ENCODE peak calls at places on chromosomes 4 and X, in eight cellular contexts. One of them, this sample, is unnamed.

GRCh38 chr4:97367878-97368277 is 775.4 kb downstream of the STPG2 start:
- DNase-seq in H9: no peak
- DNase-seq in GM13976: no peak
- DNase-seq in fibroblast of pulmonary artery: peak
- DNase-seq in astrocyte of the spinal cord: peak
- DNase-seq in glutamatergic neuron: no peak
- DNase-seq in fibroblast of lung: no peak
- DNase-seq in HCT116: peak
- DNase-seq in this sample: no peak

GRCh38 chr4:76712564-76712963 is 185.4 kb downstream of the SOWAHB start:
- DNase-seq in GM13976: no peak
- DNase-seq in HCT116: no peak
- DNase-seq in fibroblast of lung: no peak
- DNase-seq in fibroblast of pulmonary artery: no peak
- DNase-seq in H9: no peak
- DNase-seq in astrocyte of the spinal cord: no peak
- DNase-seq in glutamatergic neuron: no peak
- DNase-seq in this sample: no peak

GRCh38 chrX:83077606-83078005 is 430.5 kb upstream of the POU3F4 start:
- DNase-seq in astrocyte of the spinal cord: no peak
- DNase-seq in glutamatergic neuron: peak
- DNase-seq in fibroblast of lung: no peak
- DNase-seq in HCT116: no peak
- DNase-seq in fibroblast of pulmonary artery: no peak
- DNase-seq in H9: no peak
- DNase-seq in GM13976: no peak
- DNase-seq in this sample: no peak

GRCh38 chrX:136689441-136689840 is 41.5 kb downstream of the CD40LG start:
- DNase-seq in glutamatergic neuron: no peak
- DNase-seq in fibroblast of pulmonary artery: peak
- DNase-seq in H9: no peak
- DNase-seq in astrocyte of the spinal cord: peak
- DNase-seq in fibroblast of lung: no peak
- DNase-seq in GM13976: no peak
- DNase-seq in HCT116: no peak
- DNase-seq in this sample: no peak

GRCh38 chr4:102575369-102576129 is 74.4 kb downstream of the NFKB1 start:
- DNase-seq in glutamatergic neuron: no peak
- DNase-seq in fibroblast of lung: no peak
- DNase-seq in HCT116: no peak
- DNase-seq in astrocyte of the spinal cord: peak
- DNase-seq in H9: no peak
- DNase-seq in fibroblast of pulmonary artery: no peak
- DNase-seq in GM13976: no peak
- DNase-seq in this sample: no peak

GRCh38 chr4:23333946-23334878 is 555.6 kb downstream of the PPARGC1A start:
- DNase-seq in astrocyte of the spinal cord: peak
- DNase-seq in H9: peak
- DNase-seq in HCT116: no peak
- DNase-seq in GM13976: no peak
- DNase-seq in fibroblast of pulmonary artery: peak
- DNase-seq in glutamatergic neuron: no peak
- DNase-seq in fibroblast of lung: peak
- DNase-seq in this sample: no peak

GRCh38 chrX:44062842-44063241 is 89.7 kb upstream of the NDP start:
- DNase-seq in astrocyte of the spinal cord: no peak
- DNase-seq in fibroblast of pulmonary artery: no peak
- DNase-seq in GM13976: no peak
- DNase-seq in HCT116: no peak
- DNase-seq in H9: no peak
- DNase-seq in fibroblast of lung: no peak
- DNase-seq in glutamatergic neuron: no peak
- DNase-seq in this sample: no peak

GRCh38 chrX:48971325-48972213 is at the start of gene KCND1:
- DNase-seq in fibroblast of pulmonary artery: peak
- DNase-seq in H9: peak
- DNase-seq in astrocyte of the spinal cord: peak
- DNase-seq in glutamatergic neuron: peak
- DNase-seq in HCT116: no peak
- DNase-seq in GM13976: no peak
- DNase-seq in fibroblast of lung: peak
- DNase-seq in this sample: no peak

GRCh38 chrX:27987862-27988646 is 6.8 kb upstream of the DCAF8L1 start:
- DNase-seq in fibroblast of pulmonary artery: no peak
- DNase-seq in astrocyte of the spinal cord: no peak
- DNase-seq in GM13976: no peak
- DNase-seq in HCT116: no peak
- DNase-seq in glutamatergic neuron: no peak
- DNase-seq in fibroblast of lung: no peak
- DNase-seq in H9: no peak
- DNase-seq in this sample: no peak

GRCh38 chr4:39942507-39942906 is 35.2 kb downstream of the PDS5A start:
- DNase-seq in fibroblast of pulmonary artery: no peak
- DNase-seq in HCT116: no peak
- DNase-seq in astrocyte of the spinal cord: no peak
- DNase-seq in fibroblast of lung: no peak
- DNase-seq in glutamatergic neuron: no peak
- DNase-seq in GM13976: no peak
- DNase-seq in H9: no peak
- DNase-seq in this sample: no peak

GRCh38 chrX:101656817-101657216 is 2.8 kb downstream of the ARMCX2 start:
- DNase-seq in fibroblast of pulmonary artery: no peak
- DNase-seq in fibroblast of lung: no peak
- DNase-seq in HCT116: no peak
- DNase-seq in astrocyte of the spinal cord: no peak
- DNase-seq in H9: no peak
- DNase-seq in glutamatergic neuron: no peak
- DNase-seq in GM13976: no peak
- DNase-seq in this sample: no peak

GRCh38 chr4:81255524-81255923 is 40.5 kb upstream of the PRKG2 start:
- DNase-seq in fibroblast of pulmonary artery: peak
- DNase-seq in glutamatergic neuron: no peak
- DNase-seq in HCT116: no peak
- DNase-seq in H9: no peak
- DNase-seq in astrocyte of the spinal cord: peak
- DNase-seq in fibroblast of lung: peak
- DNase-seq in GM13976: no peak
- DNase-seq in this sample: no peak

GRCh38 chr4:151921811-151922210 is 161.0 kb upstream of the GATB start:
- DNase-seq in HCT116: no peak
- DNase-seq in fibroblast of pulmonary artery: no peak
- DNase-seq in fibroblast of lung: no peak
- DNase-seq in GM13976: no peak
- DNase-seq in H9: no peak
- DNase-seq in glutamatergic neuron: no peak
- DNase-seq in astrocyte of the spinal cord: peak
- DNase-seq in this sample: no peak

GRCh38 chr4:56147371-56147770 is 198.6 kb downstream of the CEP135 start:
- DNase-seq in fibroblast of lung: peak
- DNase-seq in H9: no peak
- DNase-seq in GM13976: no peak
- DNase-seq in glutamatergic neuron: no peak
- DNase-seq in HCT116: no peak
- DNase-seq in astrocyte of the spinal cord: no peak
- DNase-seq in fibroblast of pulmonary artery: peak
- DNase-seq in this sample: no peak

GRCh38 chrX:19659929-19660328 is 144.6 kb upstream of the MAP3K15 start:
- DNase-seq in glutamatergic neuron: no peak
- DNase-seq in H9: no peak
- DNase-seq in fibroblast of lung: no peak
- DNase-seq in astrocyte of the spinal cord: no peak
- DNase-seq in GM13976: no peak
- DNase-seq in HCT116: no peak
- DNase-seq in fibroblast of pulmonary artery: peak
- DNase-seq in this sample: no peak
- TF ChIP-seq CTCF in glutamatergic neuron: no peak
- TF ChIP-seq CTCF in H9: peak
- TF ChIP-seq CTCF in fibroblast of lung: no peak
- TF ChIP-seq CTCF in astrocyte of the spinal cord: no peak
- TF ChIP-seq CTCF in GM13976: no peak
- TF ChIP-seq CTCF in HCT116: peak
- TF ChIP-seq CTCF in fibroblast of pulmonary artery: peak
- TF ChIP-seq CTCF in this sample: no peak

GRCh38 chrX:153561337-153561736 is 37.6 kb downstream of the CCNQ start:
- DNase-seq in H9: no peak
- DNase-seq in fibroblast of lung: no peak
- DNase-seq in HCT116: no peak
- DNase-seq in glutamatergic neuron: no peak
- DNase-seq in fibroblast of pulmonary artery: no peak
- DNase-seq in GM13976: no peak
- DNase-seq in astrocyte of the spinal cord: no peak
- DNase-seq in this sample: no peak
- TF ChIP-seq CTCF in H9: no peak
- TF ChIP-seq CTCF in fibroblast of lung: no peak
- TF ChIP-seq CTCF in HCT116: no peak
- TF ChIP-seq CTCF in glutamatergic neuron: no peak
- TF ChIP-seq CTCF in fibroblast of pulmonary artery: no peak
- TF ChIP-seq CTCF in GM13976: no peak
- TF ChIP-seq CTCF in astrocyte of the spinal cord: no peak
- TF ChIP-seq CTCF in this sample: no peak

GRCh38 chr4:66489783-66490452 is 819.6 kb upstream of the EPHA5 start:
- DNase-seq in glutamatergic neuron: no peak
- DNase-seq in H9: no peak
- DNase-seq in astrocyte of the spinal cord: peak
- DNase-seq in HCT116: no peak
- DNase-seq in fibroblast of pulmonary artery: peak
- DNase-seq in GM13976: no peak
- DNase-seq in fibroblast of lung: peak
- DNase-seq in this sample: no peak

GRCh38 chr4:66486068-66486467 is 815.8 kb upstream of the EPHA5 start:
- DNase-seq in astrocyte of the spinal cord: no peak
- DNase-seq in HCT116: no peak
- DNase-seq in fibroblast of pulmonary artery: no peak
- DNase-seq in fibroblast of lung: no peak
- DNase-seq in H9: no peak
- DNase-seq in glutamatergic neuron: no peak
- DNase-seq in GM13976: no peak
- DNase-seq in this sample: no peak

DNA sequence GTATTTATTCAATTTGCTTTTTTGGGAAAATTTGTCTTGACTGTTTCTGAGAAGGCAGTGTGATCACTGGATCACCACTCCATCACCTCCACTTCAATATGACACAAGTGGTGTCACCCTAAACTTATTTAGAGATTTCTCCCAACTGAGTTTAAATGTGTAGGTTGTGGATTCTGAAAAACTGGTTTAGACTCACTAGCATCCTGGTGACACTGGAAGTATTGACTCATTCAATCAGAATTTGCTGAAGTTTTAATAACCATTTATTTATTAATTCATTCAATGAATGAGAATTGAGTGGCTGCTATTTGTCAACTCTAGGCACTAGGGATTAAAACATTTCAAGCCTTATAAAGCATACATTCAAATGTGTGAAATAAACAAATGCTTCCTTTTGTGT is 819.1 kb upstream of the EPHA5 start:
- DNase-seq in fibroblast of pulmonary artery: peak
- DNase-seq in astrocyte of the spinal cord: no peak
- DNase-seq in H9: no peak
- DNase-seq in fibroblast of lung: no peak
- DNase-seq in GM13976: no peak
- DNase-seq in HCT116: no peak
- DNase-seq in glutamatergic neuron: no peak
- DNase-seq in this sample: no peak
- TF ChIP-seq CTCF in fibroblast of pulmonary artery: no peak
- TF ChIP-seq CTCF in astrocyte of the spinal cord: no peak
- TF ChIP-seq CTCF in H9: no peak
- TF ChIP-seq CTCF in fibroblast of lung: no peak
- TF ChIP-seq CTCF in GM13976: no peak
- TF ChIP-seq CTCF in HCT116: no peak
- TF ChIP-seq CTCF in glutamatergic neuron: no peak
- TF ChIP-seq CTCF in this sample: no peak

GRCh38 chrX:152904151-152905080 is 6.5 kb downstream of the ZNF185 start:
- DNase-seq in HCT116: no peak
- DNase-seq in fibroblast of pulmonary artery: peak
- DNase-seq in fibroblast of lung: peak
- DNase-seq in H9: peak
- DNase-seq in glutamatergic neuron: peak
- DNase-seq in astrocyte of the spinal cord: peak
- DNase-seq in GM13976: peak
- DNase-seq in this sample: peak
- TF ChIP-seq CTCF in HCT116: peak
- TF ChIP-seq CTCF in fibroblast of pulmonary artery: peak
- TF ChIP-seq CTCF in fibroblast of lung: peak
- TF ChIP-seq CTCF in H9: peak
- TF ChIP-seq CTCF in glutamatergic neuron: peak
- TF ChIP-seq CTCF in astrocyte of the spinal cord: peak
- TF ChIP-seq CTCF in GM13976: peak
- TF ChIP-seq CTCF in this sample: peak

GRCh38 chr4:2963185-2964076 is at the start of the genes GRK4 and NOP14:
- DNase-seq in fibroblast of pulmonary artery: peak
- DNase-seq in H9: peak
- DNase-seq in glutamatergic neuron: peak
- DNase-seq in fibroblast of lung: peak
- DNase-seq in astrocyte of the spinal cord: peak
- DNase-seq in HCT116: peak
- DNase-seq in GM13976: peak
- DNase-seq in this sample: peak
- TF ChIP-seq CTCF in fibroblast of pulmonary artery: no peak
- TF ChIP-seq CTCF in H9: no peak
- TF ChIP-seq CTCF in glutamatergic neuron: peak
- TF ChIP-seq CTCF in fibroblast of lung: no peak
- TF ChIP-seq CTCF in astrocyte of the spinal cord: peak
- TF ChIP-seq CTCF in HCT116: peak
- TF ChIP-seq CTCF in GM13976: no peak
- TF ChIP-seq CTCF in this sample: no peak

GRCh38 chrX:40485973-40486372 is 94.8 kb upstream of the ATP6AP2 start:
- DNase-seq in glutamatergic neuron: no peak
- DNase-seq in fibroblast of pulmonary artery: no peak
- DNase-seq in H9: no peak
- DNase-seq in GM13976: no peak
- DNase-seq in HCT116: no peak
- DNase-seq in fibroblast of lung: no peak
- DNase-seq in astrocyte of the spinal cord: no peak
- DNase-seq in this sample: no peak
- TF ChIP-seq CTCF in glutamatergic neuron: no peak
- TF ChIP-seq CTCF in fibroblast of pulmonary artery: no peak
- TF ChIP-seq CTCF in H9: peak
- TF ChIP-seq CTCF in GM13976: no peak
- TF ChIP-seq CTCF in HCT116: no peak
- TF ChIP-seq CTCF in fibroblast of lung: no peak
- TF ChIP-seq CTCF in astrocyte of the spinal cord: no peak
- TF ChIP-seq CTCF in this sample: no peak

DNA sequence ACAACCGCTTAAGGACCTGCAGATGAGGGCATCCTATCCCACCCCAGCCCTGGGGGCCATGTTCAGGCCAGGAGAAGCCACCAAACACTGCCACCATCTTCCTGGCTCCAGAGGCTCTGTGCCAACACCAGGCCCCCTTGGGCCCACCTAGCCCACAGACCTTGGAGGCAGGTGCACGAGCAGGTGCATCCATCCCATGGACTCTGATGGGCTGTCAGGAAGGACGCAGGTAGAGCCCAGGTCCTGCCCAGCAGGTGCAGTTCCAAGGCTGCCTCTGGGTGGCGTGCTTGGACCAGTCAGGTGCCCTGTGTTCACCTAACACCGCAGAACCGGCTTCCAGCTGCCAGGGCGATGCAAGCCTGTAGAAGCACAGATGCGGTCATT is 22.8 kb upstream of the PDE6B start:
- DNase-seq in fibroblast of pulmonary artery: peak
- DNase-seq in HCT116: peak
- DNase-seq in fibroblast of lung: no peak
- DNase-seq in astrocyte of the spinal cord: no peak
- DNase-seq in GM13976: peak
- DNase-seq in glutamatergic neuron: peak
- DNase-seq in H9: peak
- DNase-seq in this sample: no peak
- TF ChIP-seq CTCF in fibroblast of pulmonary artery: peak
- TF ChIP-seq CTCF in HCT116: peak
- TF ChIP-seq CTCF in fibroblast of lung: peak
- TF ChIP-seq CTCF in astrocyte of the spinal cord: no peak
- TF ChIP-seq CTCF in GM13976: peak
- TF ChIP-seq CTCF in glutamatergic neuron: peak
- TF ChIP-seq CTCF in H9: peak
- TF ChIP-seq CTCF in this sample: peak

GRCh38 chrX:125205918-125206665 is 113.6 kb upstream of the TEX13C start:
- DNase-seq in fibroblast of pulmonary artery: no peak
- DNase-seq in GM13976: peak
- DNase-seq in fibroblast of lung: no peak
- DNase-seq in glutamatergic neuron: peak
- DNase-seq in astrocyte of the spinal cord: peak
- DNase-seq in H9: peak
- DNase-seq in HCT116: no peak
- DNase-seq in this sample: no peak
- TF ChIP-seq CTCF in fibroblast of pulmonary artery: no peak
- TF ChIP-seq CTCF in GM13976: no peak
- TF ChIP-seq CTCF in fibroblast of lung: no peak
- TF ChIP-seq CTCF in glutamatergic neuron: no peak
- TF ChIP-seq CTCF in astrocyte of the spinal cord: peak
- TF ChIP-seq CTCF in H9: peak
- TF ChIP-seq CTCF in HCT116: no peak
- TF ChIP-seq CTCF in this sample: no peak

This sample was measured in GM13977.